ENCODE peak calls at places on chromosomes 1 and 21, in four cellular contexts. S is lung, Y is astrocyte, P is epithelial cell of esophagus. R is an unnamed sample.

GRCh38 chr1:45669859-45670655 is 16.3 kb downstream of the GPBP1L1 start:
- DNase-seq in S (no peak), Y (peak), P (peak), R (no peak)

GRCh38 chr1:214445846-214446614 is 105.4 kb downstream of the PTPN14 start:
- DNase-seq in S (no peak), Y (peak), P (peak), R (no peak)

GRCh38 chr1:183989078-183989577 is 48.4 kb downstream of the COLGALT2 start:
- DNase-seq in S (no peak), Y (peak), P (peak), R (no peak)

GRCh38 chr1:234781241-234782056 is 171.5 kb upstream of the IRF2BP2 start:
- DNase-seq in S (no peak), Y (no peak), P (peak), R (no peak)

GRCh38 chr1:112672009-112672408 is 2.5 kb upstream of the MOV10 start:
- DNase-seq in S (no peak), Y (no peak), P (no peak), R (no peak)

GRCh38 chr1:30617161-30617560 is 106.2 kb downstream of the MATN1 start:
- DNase-seq in S (no peak), Y (no peak), P (peak), R (no peak)

GRCh38 chr1:39183503-39184353 is 20.8 kb upstream of the MACF1 start:
- DNase-seq in S (peak), Y (peak), P (peak), R (no peak)

GRCh38 chr1:148318123-148318899 is 164.8 kb downstream of the PPIAL4G start:
- DNase-seq in S (peak), Y (no peak), P (no peak), R (no peak)

GRCh38 chr1:228141082-228141870 is 1.2 kb downstream of the GUK1 start:
- DNase-seq in S (no peak), Y (no peak), P (peak), R (no peak)

GRCh38 chr21:27802816-27803475 is 836.1 kb upstream of the ADAMTS5 start:
- DNase-seq in S (peak), Y (no peak), P (peak), R (peak)
- TF ChIP-seq CTCF in S (peak), Y (peak), P (peak), R (peak)

GRCh38 chr1:23480187-23481025 is 3.6 kb downstream of the ASAP3 start:
- DNase-seq in S (no peak), Y (no peak), P (no peak), R (no peak)

GRCh38 chr1:23478896-23479790 is 4.8 kb downstream of the ASAP3 start:
- DNase-seq in S (peak), Y (peak), P (no peak), R (no peak)

GRCh38 chr1:23483327-23484252 is at the start of gene ASAP3:
- DNase-seq in S (peak), Y (peak), P (peak), R (peak)

GRCh38 chr1:23481904-23482303 is 2.1 kb downstream of the ASAP3 start:
- DNase-seq in S (no peak), Y (no peak), P (no peak), R (no peak)

DNA sequence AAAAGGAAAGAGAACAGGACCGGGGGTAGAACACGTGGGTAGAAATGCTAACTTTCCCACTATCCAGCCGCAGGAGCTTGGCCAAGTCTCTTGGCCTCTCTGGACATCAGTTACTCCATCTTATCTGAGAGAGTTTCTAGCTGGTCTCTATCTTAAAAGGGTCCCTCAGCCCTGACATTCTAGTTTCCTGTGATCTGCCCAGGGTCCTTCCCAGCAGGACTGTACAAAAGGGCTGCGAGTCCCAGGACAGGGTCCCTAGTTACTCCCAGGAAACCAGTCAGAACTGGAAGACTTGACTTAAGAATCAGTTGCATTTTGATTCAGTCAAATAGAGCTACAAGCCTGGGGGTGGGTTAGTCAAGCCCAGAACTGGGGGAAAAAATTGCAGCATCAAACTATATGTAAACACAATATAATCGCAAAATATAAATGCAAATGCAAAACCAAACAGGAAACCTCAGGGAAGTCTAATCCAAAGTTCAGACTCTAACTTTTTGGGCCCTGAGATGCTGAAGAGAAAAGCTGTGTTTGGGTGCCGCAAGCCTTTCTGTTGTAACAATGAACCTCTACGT is 2.9 kb downstream of the ASAP3 start:
- DNase-seq in S (no peak), Y (no peak), P (no peak), R (no peak)
- TF ChIP-seq CTCF in S (no peak), Y (no peak), P (no peak), R (no peak)

DNA sequence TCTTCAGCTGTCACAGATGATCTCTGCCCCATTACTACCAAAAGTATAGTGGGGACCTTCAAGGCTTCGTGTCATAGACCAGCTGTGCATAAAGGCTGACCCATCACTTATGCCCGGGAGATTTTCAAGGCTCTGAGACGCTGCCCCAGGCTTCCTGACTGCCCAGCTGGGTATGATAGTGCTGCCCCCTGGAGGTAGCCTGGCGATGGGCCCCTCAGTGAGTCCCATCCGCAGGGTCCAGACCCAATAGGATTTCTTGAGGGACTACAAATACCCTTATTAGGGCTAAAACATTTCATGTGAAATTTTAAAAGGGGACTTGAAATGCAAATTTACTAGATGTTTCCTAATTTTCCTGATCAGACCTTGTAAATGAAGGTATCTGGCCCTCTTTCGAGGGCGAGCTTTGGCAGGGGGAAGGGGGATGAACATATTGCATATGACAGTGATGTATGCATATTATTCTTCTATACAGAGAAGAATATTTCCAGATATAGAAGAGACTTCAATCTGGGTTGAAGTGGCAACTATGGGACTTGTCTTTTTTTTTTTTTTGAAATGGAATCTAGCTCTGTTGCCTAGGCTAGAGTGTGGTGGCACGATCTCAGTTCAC is 11.7 kb upstream of the FCMR start:
- DNase-seq in S (peak), Y (no peak), P (no peak), R (no peak)
- TF ChIP-seq CTCF in S (peak), Y (peak), P (peak), R (peak)

GRCh38 chr1:230785643-230786405 is 38.6 kb downstream of the CAPN9 start:
- DNase-seq in S (no peak), Y (no peak), P (no peak), R (no peak)
- TF ChIP-seq CTCF in S (no peak), Y (no peak), P (no peak), R (no peak)

GRCh38 chr1:81414417-81415087 is 386.2 kb upstream of the ADGRL2 start:
- DNase-seq in S (peak), Y (no peak), P (peak), R (peak)
- TF ChIP-seq CTCF in S (peak), Y (peak), P (peak), R (peak)

R was measured in neural crest cell.